ENCODE peak calls at places on chromosomes 7 and 10, in seven cellular contexts. J is SK-N-SH, Y is AG04449, B is WERI-Rb-1, S is astrocyte of the cerebellum, L is cardiac muscle cell, K is tibial artery. M is an unnamed sample.

GRCh38 chr7:2193575-2194305 is 39.0 kb downstream of the MAD1L1 start:
- DNase-seq in J (no peak), Y (no peak), B (no peak), S (no peak), L (no peak), K (no peak), M (no peak)

GRCh38 chr7:107966701-107967100 is 36.3 kb downstream of the LAMB1 start:
- DNase-seq in J (no peak), Y (peak), B (peak), S (peak), L (peak), K (no peak), M (no peak)

GRCh38 chr10:13593560-13593959 is 6.8 kb downstream of the PRPF18 start:
- DNase-seq in J (no peak), Y (peak), B (no peak), S (no peak), L (no peak), K (no peak), M (peak)

GRCh38 chr7:154178890-154179289 is 126.7 kb downstream of the DPP6 start:
- DNase-seq in J (no peak), Y (no peak), B (no peak), S (no peak), L (no peak), K (no peak), M (no peak)

GRCh38 chr7:106281919-106282318 is 2.9 kb downstream of the NAMPT start:
- DNase-seq in J (no peak), Y (no peak), B (no peak), S (no peak), L (no peak), K (no peak), M (no peak)

GRCh38 chr10:22058195-22058594 is 54.7 kb upstream of the DNAJC1 start:
- DNase-seq in J (no peak), Y (no peak), B (no peak), S (no peak), L (no peak), K (no peak), M (no peak)

GRCh38 chr7:18849130-18849529 is 268.3 kb downstream of the TWIST1 start:
- DNase-seq in J (no peak), Y (no peak), B (no peak), S (no peak), L (no peak), K (no peak), M (no peak)

GRCh38 chr7:137771273-137771672 is 75.5 kb downstream of the DGKI start:
- DNase-seq in J (no peak), Y (no peak), B (no peak), S (no peak), L (no peak), K (no peak), M (peak)

GRCh38 chr10:11547111-11547625 is 64.3 kb downstream of the USP6NL start:
- DNase-seq in J (no peak), Y (no peak), B (no peak), S (no peak), L (no peak), K (no peak), M (no peak)

GRCh38 chr10:93600861-93601773 is at the start of gene RBP4:
- DNase-seq in J (peak), Y (no peak), B (no peak), S (peak), L (peak), K (no peak), M (no peak)

GRCh38 chr7:116997972-116998371 is 44.7 kb downstream of the ST7 start:
- DNase-seq in J (no peak), Y (no peak), B (no peak), S (no peak), L (no peak), K (no peak), M (no peak)

GRCh38 chr7:105718511-105718925 is 137.2 kb upstream of the EFCAB10 start:
- DNase-seq in J (no peak), Y (no peak), B (no peak), S (no peak), L (peak), K (no peak), M (no peak)

GRCh38 chr10:128050937-128051336 is 75.3 kb downstream of the MKI67 start:
- DNase-seq in J (no peak), Y (no peak), B (no peak), S (no peak), L (no peak), K (peak), M (no peak)

GRCh38 chr7:39644170-39644569 is 20.8 kb downstream of the RALA start:
- DNase-seq in J (no peak), Y (no peak), B (no peak), S (no peak), L (no peak), K (no peak), M (no peak)

GRCh38 chr10:114168450-114169009 is 5.5 kb downstream of the CCDC186 start:
- DNase-seq in J (no peak), Y (no peak), B (no peak), S (no peak), L (no peak), K (no peak), M (no peak)

GRCh38 chr7:123220396-123220795 is 20.6 kb upstream of the SLC13A1 start:
- DNase-seq in J (no peak), Y (no peak), B (no peak), S (no peak), L (no peak), K (no peak), M (no peak)

GRCh38 chr7:44145969-44146897 is 5.1 kb upstream of the MYL7 start:
- DNase-seq in J (peak), Y (no peak), B (peak), S (no peak), L (peak), K (peak), M (no peak)

GRCh38 chr10:9302142-9302746 is 1247.8 kb downstream of the GATA3 start:
- DNase-seq in J (no peak), Y (peak), B (no peak), S (peak), L (peak), K (no peak), M (peak)

GRCh38 chr7:96949766-96950165 is 55.6 kb upstream of the DLX6 start:
- DNase-seq in J (no peak), Y (peak), B (no peak), S (peak), L (no peak), K (no peak), M (no peak)

GRCh38 chr7:351256-351655 is 61.3 kb downstream of the FOXL3 start:
- DNase-seq in J (no peak), Y (no peak), B (no peak), S (no peak), L (no peak), K (no peak), M (no peak)

GRCh38 chr10:113907166-113907565 is 52.7 kb downstream of the NHLRC2 start:
- DNase-seq in J (no peak), Y (no peak), B (no peak), S (peak), L (no peak), K (no peak), M (no peak)

GRCh38 chr7:91683823-91684222 is 196.7 kb downstream of the MTERF1 start:
- DNase-seq in J (peak), Y (peak), B (no peak), S (peak), L (peak), K (no peak), M (no peak)

GRCh38 chr10:103855852-103856496 is 598 bp upstream of the SH3PXD2A start:
- DNase-seq in J (no peak), Y (no peak), B (no peak), S (no peak), L (no peak), K (no peak), M (no peak)

GRCh38 chr7:77738871-77739270 is 42.6 kb downstream of the RSBN1L start:
- DNase-seq in J (no peak), Y (peak), B (no peak), S (no peak), L (no peak), K (no peak), M (peak)

GRCh38 chr10:44703241-44704155 is 207.6 kb upstream of the TMEM72 start:
- DNase-seq in J (no peak), Y (no peak), B (no peak), S (no peak), L (no peak), K (no peak), M (peak)

GRCh38 chr10:5356479-5356763 is 8.3 kb upstream of the UCN3 start:
- DNase-seq in J (no peak), Y (no peak), B (no peak), S (no peak), L (no peak), K (no peak), M (no peak)

GRCh38 chr7:139617074-139617473 is 93.6 kb downstream of the CLEC2L start:
- DNase-seq in J (no peak), Y (no peak), B (no peak), S (no peak), L (no peak), K (no peak), M (no peak)

GRCh38 chr7:139619367-139619657 is 95.8 kb downstream of the CLEC2L start:
- DNase-seq in J (no peak), Y (peak), B (no peak), S (peak), L (no peak), K (no peak), M (peak)

GRCh38 chr7:139614886-139615285 is 91.4 kb downstream of the CLEC2L start:
- DNase-seq in J (no peak), Y (no peak), B (no peak), S (no peak), L (no peak), K (no peak), M (no peak)

GRCh38 chr7:139620676-139621344 is 97.3 kb downstream of the CLEC2L start:
- DNase-seq in J (peak), Y (no peak), B (peak), S (no peak), L (peak), K (no peak), M (no peak)

DNA sequence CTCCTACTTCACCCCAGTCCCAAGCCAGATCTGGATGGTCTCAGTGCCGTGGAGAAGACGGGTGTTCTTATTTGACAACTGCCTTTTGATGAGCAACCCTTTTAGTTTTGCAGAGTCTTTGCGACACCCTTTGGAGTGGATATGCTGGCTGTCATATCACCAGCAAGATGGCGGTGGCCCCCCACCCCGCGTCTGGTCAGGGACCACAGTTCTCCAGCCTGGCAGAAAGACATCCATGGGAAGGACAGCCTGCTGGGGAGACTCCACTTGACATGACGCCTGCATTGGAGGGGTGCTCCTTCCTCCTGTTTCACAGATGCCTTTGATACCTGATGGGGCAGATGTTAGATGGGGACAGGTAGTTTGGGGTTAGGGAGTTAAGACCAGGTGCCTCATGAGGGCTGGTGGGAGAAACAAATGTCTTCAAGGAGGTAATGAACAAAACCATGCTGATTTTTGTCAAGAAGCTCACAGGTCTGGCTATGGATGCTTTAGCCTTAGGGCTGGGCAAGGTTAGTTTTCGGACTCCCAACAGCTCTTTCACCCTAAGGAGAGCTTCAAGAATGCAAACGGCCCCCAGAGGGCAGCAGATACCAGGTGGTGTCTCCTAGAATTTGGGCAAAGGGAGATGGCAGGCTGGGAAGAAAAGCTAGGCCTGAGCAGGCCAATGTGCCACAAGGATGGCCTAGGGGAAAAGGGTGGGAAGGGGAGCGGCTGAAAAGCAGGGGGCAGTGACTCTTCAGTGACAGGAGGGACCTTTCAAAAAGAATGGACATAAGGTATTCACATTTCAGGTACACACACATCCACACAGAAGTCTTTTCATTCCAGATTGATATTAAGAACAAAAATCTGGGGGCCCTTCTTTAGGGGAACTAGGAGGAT is 95.2 kb downstream of the CLEC2L start:
- DNase-seq in J (peak), Y (no peak), B (peak), S (peak), L (peak), K (no peak), M (no peak)
- TF ChIP-seq CTCF in J (peak), Y (peak), B (peak), S (peak), L (peak), K (peak), M (peak)

GRCh38 chr10:70564113-70564725 is 38.3 kb downstream of the PRF1 start:
- DNase-seq in J (no peak), Y (no peak), B (no peak), S (no peak), L (no peak), K (no peak), M (no peak)

GRCh38 chr10:70565556-70566514 is 36.7 kb downstream of the PRF1 start:
- DNase-seq in J (no peak), Y (no peak), B (no peak), S (no peak), L (no peak), K (no peak), M (no peak)

GRCh38 chr10:70566515-70567290 is 35.8 kb downstream of the PRF1 start:
- DNase-seq in J (no peak), Y (no peak), B (no peak), S (no peak), L (no peak), K (no peak), M (no peak)

GRCh38 chr10:70563230-70563629 is 39.3 kb downstream of the PRF1 start:
- DNase-seq in J (peak), Y (no peak), B (peak), S (no peak), L (no peak), K (no peak), M (no peak)

DNA sequence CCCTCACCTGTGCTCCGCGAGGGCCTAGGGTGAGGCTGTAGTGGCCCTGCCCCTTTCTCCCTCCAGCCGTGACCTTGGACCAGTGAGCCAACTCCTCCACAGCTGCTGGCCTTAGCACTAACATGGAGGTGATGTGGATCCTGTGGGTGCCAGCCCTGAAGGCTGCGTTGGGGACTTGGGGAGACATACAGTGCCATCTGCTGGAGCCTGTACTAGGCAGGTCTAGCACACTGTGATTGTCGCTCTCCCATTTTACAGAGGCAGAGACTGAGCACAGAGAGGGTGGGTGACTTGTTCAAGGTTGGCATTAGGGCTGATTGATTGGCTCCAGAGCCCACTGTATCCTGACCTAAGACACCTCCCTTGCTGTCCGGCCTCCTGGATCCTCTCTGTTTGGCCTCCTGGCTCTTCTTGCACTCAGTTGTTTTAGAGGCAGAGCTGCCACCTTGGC is 37.6 kb downstream of the PRF1 start:
- DNase-seq in J (no peak), Y (no peak), B (no peak), S (no peak), L (no peak), K (no peak), M (no peak)
- TF ChIP-seq CTCF in J (no peak), Y (no peak), B (peak), S (peak), L (no peak), K (no peak), M (no peak)

GRCh38 chr7:81256991-81257390 is 338.1 kb upstream of the SEMA3C start:
- DNase-seq in J (no peak), Y (no peak), B (no peak), S (no peak), L (peak), K (no peak), M (no peak)
- TF ChIP-seq CTCF in J (peak), Y (no peak), B (peak), S (peak), L (peak), K (peak), M (peak)

GRCh38 chr10:525565-526315 is 163.7 kb downstream of the DIP2C start:
- DNase-seq in J (no peak), Y (no peak), B (no peak), S (no peak), L (no peak), K (no peak), M (no peak)

GRCh38 chr10:527416-527815 is 162.1 kb downstream of the DIP2C start:
- DNase-seq in J (no peak), Y (no peak), B (no peak), S (no peak), L (no peak), K (no peak), M (no peak)

GRCh38 chr10:523925-524324 is 165.5 kb downstream of the DIP2C start:
- DNase-seq in J (peak), Y (no peak), B (no peak), S (no peak), L (no peak), K (no peak), M (no peak)

GRCh38 chr10:528173-529165 is 161.0 kb downstream of the DIP2C start:
- DNase-seq in J (no peak), Y (no peak), B (no peak), S (no peak), L (no peak), K (no peak), M (no peak)

GRCh38 chr10:526651-527312 is 162.7 kb downstream of the DIP2C start:
- DNase-seq in J (no peak), Y (no peak), B (no peak), S (no peak), L (no peak), K (no peak), M (no peak)
- TF ChIP-seq CTCF in J (no peak), Y (no peak), B (no peak), S (no peak), L (no peak), K (no peak), M (no peak)

DNA sequence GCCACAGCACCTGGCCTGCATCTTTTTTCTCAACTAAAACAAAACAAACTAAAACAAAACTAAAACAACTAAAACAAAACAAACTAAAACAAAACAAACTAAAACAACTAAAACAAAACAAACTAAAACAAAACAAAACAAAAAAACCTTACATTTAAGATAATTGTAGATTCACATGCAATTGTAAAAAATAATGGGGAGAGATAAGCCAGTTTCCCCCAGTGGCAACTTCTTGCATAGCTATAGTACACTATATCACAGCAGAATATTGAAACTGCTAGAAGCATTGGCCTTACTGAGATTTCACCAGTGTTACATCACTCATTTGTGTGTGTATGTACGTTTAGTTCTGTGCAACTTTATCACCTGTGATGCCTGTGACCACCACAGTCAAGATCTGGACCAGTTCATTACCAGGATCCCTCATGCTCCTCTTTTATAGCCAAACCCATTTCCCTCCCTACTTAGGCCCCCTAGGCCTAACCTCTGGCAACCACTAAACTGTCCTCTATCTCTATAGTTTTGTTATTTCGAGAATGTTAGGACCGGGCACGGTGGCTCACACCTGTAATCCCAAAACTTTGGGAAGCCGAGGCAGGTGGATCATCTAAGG is 9.3 kb downstream of the FXYD4 start:
- DNase-seq in J (peak), Y (no peak), B (no peak), S (no peak), L (no peak), K (no peak), M (no peak)
- TF ChIP-seq CTCF in J (peak), Y (peak), B (no peak), S (no peak), L (peak), K (no peak), M (peak)

GRCh38 chr10:79067241-79068202 is 1.2 kb upstream of the ZMIZ1 start:
- DNase-seq in J (peak), Y (no peak), B (peak), S (peak), L (peak), K (peak), M (no peak)

GRCh38 chr10:79068562-79069324 is at the start of gene ZMIZ1:
- DNase-seq in J (peak), Y (peak), B (peak), S (peak), L (peak), K (peak), M (peak)

GRCh38 chr10:79069325-79070090 is 742 bp downstream of the ZMIZ1 start:
- DNase-seq in J (peak), Y (no peak), B (peak), S (no peak), L (peak), K (peak), M (no peak)

GRCh38 chr10:79066460-79067240 is 2.1 kb upstream of the ZMIZ1 start:
- DNase-seq in J (peak), Y (no peak), B (peak), S (no peak), L (peak), K (no peak), M (no peak)

DNA sequence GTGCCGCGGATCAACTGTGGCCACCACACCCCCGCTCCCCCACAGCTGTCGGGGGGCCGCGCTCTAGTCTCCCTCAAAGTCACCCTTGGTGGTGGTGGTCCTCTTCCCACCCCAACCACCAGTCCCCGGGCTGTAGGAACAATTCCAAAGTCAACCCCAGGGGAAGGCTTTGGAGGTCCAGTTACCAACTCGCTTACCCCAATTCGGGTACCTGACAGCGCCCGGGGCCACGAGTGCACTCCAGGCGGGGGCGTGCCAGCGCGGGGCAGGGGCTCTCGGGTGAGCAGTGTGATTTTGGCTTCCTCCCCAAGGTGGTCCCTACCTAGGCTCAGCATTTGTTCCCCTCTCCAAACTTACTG is 584 bp upstream of the ZMIZ1 start:
- DNase-seq in J (no peak), Y (no peak), B (no peak), S (no peak), L (no peak), K (no peak), M (no peak)
- TF ChIP-seq CTCF in J (peak), Y (no peak), B (peak), S (no peak), L (no peak), K (no peak), M (peak)

GRCh38 chr10:90969947-90970673 is 49.2 kb upstream of the ANKRD1 start:
- DNase-seq in J (no peak), Y (peak), B (no peak), S (no peak), L (peak), K (no peak), M (peak)
- TF ChIP-seq CTCF in J (peak), Y (no peak), B (no peak), S (no peak), L (no peak), K (peak), M (peak)

GRCh38 chr7:151351027-151351426 is 9.4 kb downstream of the NUB1 start:
- DNase-seq in J (peak), Y (no peak), B (peak), S (no peak), L (peak), K (no peak), M (no peak)
- TF ChIP-seq CTCF in J (peak), Y (peak), B (peak), S (no peak), L (no peak), K (no peak), M (peak)

GRCh38 chr10:86583983-86584382 is 62.4 kb upstream of the WAPL start:
- DNase-seq in J (no peak), Y (no peak), B (peak), S (no peak), L (no peak), K (no peak), M (no peak)
- TF ChIP-seq CTCF in J (no peak), Y (no peak), B (peak), S (no peak), L (no peak), K (no peak), M (no peak)

GRCh38 chr7:151076863-151077704 is 3.5 kb downstream of the FASTK start:
- DNase-seq in J (peak), Y (no peak), B (no peak), S (no peak), L (no peak), K (no peak), M (no peak)
- TF ChIP-seq CTCF in J (peak), Y (peak), B (peak), S (peak), L (peak), K (no peak), M (peak)